ENCODE peak calls at places on chromosomes 12 and 14, in five cellular contexts. P, G, W, Q and N are unnamed samples. For H3K4me1, the result is how much of the 10 kb centered on the place peaks cover.

GRCh38 chr14:69654109-69654508 is 42.7 kb downstream of the SUSD6 start:
- DNase-seq in G (no peak), Q (no peak), W (no peak), P (peak), N (no peak)

GRCh38 chr14:51167587-51168219 is 72.3 kb upstream of the TMX1 start:
- DNase-seq in G (no peak), P (no peak), Q (peak), W (no peak), N (no peak)

GRCh38 chr12:88185988-88186387 is 43.9 kb downstream of the TMTC3 start:
- DNase-seq in Q (no peak), G (no peak), P (no peak), W (no peak), N (peak)

GRCh38 chr12:104385510-104385909 is 71.2 kb upstream of the CHST11 start:
- DNase-seq in G (no peak), Q (no peak), P (no peak), W (no peak), N (no peak)

GRCh38 chr12:4962539-4963486 is 53.1 kb downstream of the KCNA1 start:
- DNase-seq in P (no peak), Q (no peak), G (no peak), W (no peak), N (peak)

GRCh38 chr12:57459750-57460400 is at the start of gene GLI1:
- DNase-seq in G (no peak), P (no peak), Q (no peak), W (no peak), N (no peak)

GRCh38 chr14:105294142-105294597 is 6.6 kb downstream of the BRF1 start:
- DNase-seq in P (no peak), G (no peak), W (no peak), Q (peak), N (no peak)

GRCh38 chr12:130007771-130008170 is 103.9 kb upstream of the TMEM132D start:
- DNase-seq in P (no peak), Q (no peak), G (no peak), W (no peak), N (no peak)

GRCh38 chr14:93629636-93630035 is 158.6 kb downstream of the PRIMA1 start:
- DNase-seq in Q (no peak), P (no peak), W (no peak), G (no peak), N (no peak)

GRCh38 chr14:45085004-45085403 is 1.1 kb downstream of the PRPF39 start:
- DNase-seq in P (no peak), W (no peak), G (no peak), Q (peak), N (no peak)

GRCh38 chr14:77375973-77376372 is 921 bp downstream of the TMED8 start:
- DNase-seq in P (no peak), W (no peak), Q (no peak), G (no peak), N (no peak)

GRCh38 chr14:51298895-51299294 is 58.8 kb downstream of the TMX1 start:
- DNase-seq in W (no peak), Q (peak), G (no peak), P (no peak), N (no peak)

GRCh38 chr12:25558566-25558965 is 5.5 kb upstream of the LMNTD1 start:
- DNase-seq in Q (no peak), W (no peak), P (no peak), G (no peak), N (no peak)

GRCh38 chr14:85535916-85536834 is 6.2 kb downstream of the FLRT2 start:
- DNase-seq in P (no peak), W (no peak), Q (no peak), G (no peak), N (no peak)

GRCh38 chr12:19496249-19497208 is 57.2 kb downstream of the AEBP2 start:
- DNase-seq in P (no peak), Q (no peak), W (no peak), G (no peak), N (no peak)

GRCh38 chr12:110928700-110929099 is 8.3 kb upstream of the MYL2 start:
- DNase-seq in P (no peak), W (no peak), Q (no peak), G (no peak), N (no peak)

GRCh38 chr14:51953996-51954395 is 35.4 kb upstream of the RTRAF start:
- DNase-seq in Q (no peak), P (no peak), G (no peak), W (no peak), N (no peak)

GRCh38 chr14:26925876-26926584 is 328.2 kb upstream of the NOVA1 start:
- DNase-seq in W (peak), P (no peak), G (no peak), Q (no peak), N (no peak)

GRCh38 chr12:96425321-96425720 is 25.1 kb upstream of the CDK17 start:
- DNase-seq in G (no peak), W (no peak), Q (peak), P (no peak), N (no peak)

GRCh38 chr12:67698711-67699603 is 50.4 kb downstream of the DYRK2 start:
- DNase-seq in W (no peak), G (no peak), P (no peak), Q (peak), N (no peak)

GRCh38 chr14:83255015-83255726 is 1721.5 kb upstream of the SEL1L start:
- DNase-seq in Q (no peak), W (no peak), P (no peak), G (no peak), N (no peak)

GRCh38 chr12:109463776-109464175 is 13.3 kb downstream of the KCTD10 start:
- DNase-seq in G (no peak), W (no peak), P (no peak), Q (no peak), N (no peak)

GRCh38 chr14:102770147-102770909 is 6.9 kb upstream of the TRAF3 start:
- DNase-seq in P (no peak), W (no peak), G (no peak), Q (no peak), N (no peak)

GRCh38 chr12:123512838-123513665 is 20.5 kb downstream of the RILPL1 start:
- DNase-seq in W (no peak), G (no peak), Q (no peak), P (no peak), N (no peak)

GRCh38 chr14:59333668-59334067 is 131.5 kb downstream of the GPR135 start:
- DNase-seq in Q (no peak), W (peak), P (no peak), G (no peak), N (no peak)

GRCh38 chr12:51183816-51184215 is 10.9 kb upstream of the TFCP2 start:
- DNase-seq in G (no peak), Q (no peak), P (peak), W (no peak), N (no peak)

GRCh38 chr14:21054123-21054767 is 3.4 kb upstream of the RNASE8 start:
- DNase-seq in P (peak), W (no peak), Q (no peak), G (no peak), N (peak)

GRCh38 chr14:34797747-34798583 is 77.2 kb downstream of the BAZ1A start:
- DNase-seq in G (no peak), P (no peak), W (no peak), Q (no peak), N (peak)

GRCh38 chr12:132525833-132526455 is 36.0 kb downstream of the FBRSL1 start:
- DNase-seq in Q (no peak), G (no peak), P (no peak), W (no peak), N (no peak)

GRCh38 chr12:104465379-104465778 is 8.6 kb downstream of the CHST11 start:
- DNase-seq in Q (no peak), W (no peak), P (no peak), G (no peak), N (no peak)

GRCh38 chr14:103436533-103436932 is 51.3 kb downstream of the MARK3 start:
- DNase-seq in Q (no peak), W (no peak), G (no peak), P (no peak), N (no peak)

GRCh38 chr14:75460402-75460801 is 32.6 kb downstream of the JDP2 start:
- DNase-seq in G (no peak), Q (no peak), W (no peak), P (no peak), N (no peak)

GRCh38 chr14:68816183-68816942 is 23.5 kb upstream of the ZFP36L1 start:
- DNase-seq in W (peak), P (peak), G (peak), Q (peak), N (peak)

GRCh38 chr12:54032627-54033100 is at the start of gene HOXC5:
- DNase-seq in W (peak), P (peak), Q (peak), G (peak), N (peak)

GRCh38 chr14:31745741-31746140 is 184.5 kb downstream of the NUBPL start:
- DNase-seq in Q (no peak), G (no peak), W (no peak), P (no peak), N (no peak)

GRCh38 chr14:31752867-31753661 is 191.9 kb downstream of the NUBPL start:
- DNase-seq in W (no peak), P (no peak), Q (no peak), G (no peak), N (no peak)

GRCh38 chr14:31746326-31746725 is 185.1 kb downstream of the NUBPL start:
- DNase-seq in W (no peak), G (no peak), P (no peak), Q (no peak), N (no peak)

DNA sequence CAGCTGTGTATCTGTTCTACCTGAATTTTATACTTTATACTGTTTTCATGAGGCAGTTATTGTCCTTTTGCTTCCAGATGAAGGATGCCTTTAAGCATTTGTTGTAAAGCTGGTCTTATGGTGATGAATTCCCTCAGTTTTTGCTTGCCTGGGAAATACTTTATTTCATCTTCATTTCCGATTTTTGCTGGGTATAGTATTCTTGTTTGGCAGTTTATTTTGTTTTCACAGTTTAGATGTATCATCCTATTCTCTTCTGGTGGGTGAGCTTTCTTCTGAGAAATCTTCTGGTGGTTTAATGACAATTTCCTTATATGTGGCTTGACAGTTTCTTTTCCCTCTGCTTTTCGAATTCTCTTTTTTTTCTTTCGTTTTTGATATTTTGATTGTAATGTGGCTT is 188.1 kb downstream of the NUBPL start:
- DNase-seq in W (no peak), Q (no peak), G (no peak), P (no peak), N (no peak)
- H3K4me3 ChIP-seq in W (no peak), Q (no peak), G (no peak), P (no peak), N (no peak)

DNA sequence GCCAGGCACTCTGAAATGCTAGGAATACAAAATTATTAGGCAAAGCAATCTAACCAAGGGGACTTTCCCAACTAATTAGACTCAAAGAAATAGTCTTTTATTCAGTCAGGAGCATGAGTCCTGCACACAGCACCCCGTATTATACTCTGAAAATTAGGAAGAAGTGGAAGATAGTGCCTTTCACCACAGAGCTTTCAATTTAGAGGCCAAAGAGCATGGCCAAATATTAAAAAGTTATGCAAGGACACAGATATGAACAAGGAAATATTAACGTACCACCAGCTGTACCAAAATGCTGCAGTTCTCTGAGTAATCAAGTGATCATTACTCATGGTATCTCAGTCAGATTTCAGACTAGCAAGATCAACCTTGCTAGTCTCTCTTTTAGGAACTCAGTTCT is 22.6 kb upstream of the MDM2 start:
- DNase-seq in G (no peak), Q (no peak), W (no peak), P (no peak), N (no peak)
- H3K4me1 ChIP-seq in G (under half), Q (under half), W (under half), P (under half), N (under half)

DNA sequence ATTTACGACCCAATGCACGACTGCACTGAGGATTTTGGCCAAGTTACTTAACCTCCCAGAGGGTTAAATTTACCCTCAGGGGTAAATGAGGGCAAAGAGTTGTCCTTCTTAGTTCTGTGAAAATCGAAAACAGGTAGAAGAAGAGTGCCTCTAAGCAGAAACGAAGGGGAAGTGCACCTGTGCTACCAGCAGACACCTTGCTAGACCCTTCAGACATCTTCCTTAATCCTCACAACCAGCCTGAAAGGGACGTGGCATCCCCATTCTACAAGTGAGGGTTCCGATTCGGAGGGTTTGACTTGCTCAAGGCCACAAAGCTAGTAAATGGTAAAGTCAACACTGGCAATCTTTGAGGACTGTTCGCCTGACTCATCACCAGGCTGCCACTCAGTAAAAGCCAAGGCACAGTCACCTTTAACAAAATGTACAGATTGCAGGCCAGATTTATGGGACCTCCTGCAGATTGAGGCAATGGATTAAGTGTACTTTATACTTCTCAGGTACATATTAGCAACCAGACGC is 1.6 kb downstream of the GSG1 start:
- DNase-seq in W (no peak), Q (peak), P (peak), G (no peak), N (peak)
- H3K4me3 ChIP-seq in W (no peak), Q (peak), P (peak), G (peak), N (peak)

DNA sequence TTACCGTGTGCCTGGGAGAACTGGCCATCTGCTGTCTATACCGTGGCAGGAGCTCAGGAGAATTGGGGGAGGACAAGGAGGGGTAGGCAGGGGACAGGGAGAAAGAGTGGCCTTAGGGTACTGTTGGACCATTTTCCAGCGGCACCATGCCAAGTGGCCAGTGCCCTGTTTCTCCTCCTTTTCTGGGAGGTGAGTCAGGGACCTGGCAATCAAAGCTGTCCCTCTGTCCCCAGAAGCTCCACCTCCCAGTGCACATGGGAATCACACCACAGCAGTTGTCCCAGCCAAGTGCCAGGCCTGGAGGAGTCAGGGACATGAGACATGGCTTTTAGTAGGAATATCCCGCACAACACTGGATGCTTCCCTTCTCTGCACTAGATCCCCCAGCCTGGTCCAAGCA is 118.0 kb downstream of the GCH1 start:
- DNase-seq in G (no peak), Q (no peak), W (no peak), P (no peak), N (no peak)
- H3K4me1 ChIP-seq in G (under half), Q (under half), W (under half), P (under half), N (under half)

DNA sequence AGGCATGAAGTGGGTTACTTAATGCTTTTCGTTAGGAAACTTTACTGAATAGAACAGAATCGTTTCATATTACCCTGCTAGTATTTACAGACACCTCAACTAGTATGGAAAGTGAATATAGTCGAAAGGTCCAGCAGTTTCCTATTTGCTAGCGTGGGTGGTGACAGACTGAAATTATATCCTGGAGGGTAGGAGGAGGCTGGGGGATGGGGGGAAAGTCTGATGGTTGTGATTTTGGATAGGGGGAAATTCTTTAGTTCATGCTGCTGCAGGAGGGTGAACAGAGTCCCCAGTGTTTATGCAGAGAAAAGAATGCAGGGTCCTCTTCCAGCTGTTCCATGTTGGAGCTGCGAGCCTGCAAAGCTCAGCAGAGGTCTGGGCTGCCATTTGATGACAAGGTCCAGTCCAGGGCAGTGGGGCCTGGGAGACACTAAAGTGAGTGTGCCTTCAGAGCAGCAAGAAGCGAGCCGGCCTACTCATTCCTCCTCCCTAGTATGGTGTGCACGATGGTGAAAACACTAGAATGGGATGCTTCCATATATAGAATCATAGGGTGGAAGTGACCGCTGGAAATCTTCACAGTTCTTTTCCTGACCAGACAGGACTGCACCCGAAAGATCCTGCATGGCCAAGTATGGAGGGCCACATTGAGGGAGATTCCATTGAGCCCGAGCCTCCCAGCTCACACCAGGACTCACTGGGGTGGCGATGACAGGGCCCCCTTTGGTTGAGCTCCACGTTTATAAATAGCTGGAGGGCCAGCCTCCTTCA is 2.1 kb downstream of the SAMD4A start:
- DNase-seq in P (peak), Q (no peak), W (no peak), G (no peak), N (no peak)
- H3K4me3 ChIP-seq in P (peak), Q (no peak), W (no peak), G (no peak), N (no peak)

GRCh38 chr12:46770501-46771183 is 55.2 kb downstream of the SLC38A4 start:
- DNase-seq in Q (no peak), P (no peak), G (no peak), W (no peak), N (peak)
- H3K4me1 ChIP-seq in Q (under half), P (under half), G (under half), W (under half), N (under half)

GRCh38 chr14:81673930-81674329 is 140.3 kb upstream of the SEL1L start:
- DNase-seq in G (no peak), P (no peak), W (no peak), Q (no peak), N (no peak)

GRCh38 chr14:81676879-81677278 is 143.2 kb upstream of the SEL1L start:
- DNase-seq in G (no peak), P (no peak), Q (no peak), W (no peak), N (no peak)

GRCh38 chr14:81679226-81679625 is 145.6 kb upstream of the SEL1L start:
- DNase-seq in P (no peak), G (no peak), Q (no peak), W (no peak), N (no peak)

GRCh38 chr14:81677736-81678135 is 144.1 kb upstream of the SEL1L start:
- DNase-seq in G (no peak), Q (no peak), W (no peak), P (no peak), N (no peak)

GRCh38 chr14:81676395-81676794 is 142.7 kb upstream of the SEL1L start:
- DNase-seq in P (no peak), W (no peak), G (no peak), Q (no peak), N (no peak)
- H3K4me3 ChIP-seq in P (no peak), W (no peak), G (no peak), Q (no peak), N (no peak)